ENCODE peak calls at places on chromosomes 7 and 10, in ten cellular contexts. M is NCI-H460; N is CD4-positive, CD25-positive, alpha-beta regulatory T cell; L is stimulated activated CD4-positive, alpha-beta T cell treated with anti-CD3 and anti-CD28 coated beads, Interleukin-1b, Interleukin-23, amount 100 ng/mL, for 4 hours; F is astrocyte of the hippocampus; B is HT1080; Z is Caco-2; H is progenitor cell of endocrine pancreas; D is ELR; V is cardiac muscle cell. X is an unnamed sample.

GRCh38 chr10:104038537-104038936 is 47.1 kb downstream of the COL17A1 start:
- DNase-seq in M (no peak), N (no peak), L (no peak), F (no peak), B (no peak), Z (no peak), H (no peak), D (no peak), V (no peak), X (no peak)

GRCh38 chr7:27184342-27185012 is 555 bp downstream of the HOXA11 start:
- DNase-seq in M (no peak), N (no peak), L (no peak), F (peak; percentile 45), B (no peak), Z (peak; percentile 47), H (no peak), D (peak; percentile 76), V (peak; percentile 55), X (peak; percentile 49)

GRCh38 chr7:25952277-25953057 is 199.5 kb upstream of the NFE2L3 start:
- DNase-seq in M (no peak), N (no peak), L (no peak), F (no peak), B (no peak), Z (no peak), H (peak; percentile 59), D (no peak), V (no peak), X (no peak)

GRCh38 chr10:129690248-129691070 is 223.4 kb downstream of the MGMT start:
- DNase-seq in M (no peak), N (no peak), L (no peak), F (peak; percentile 68), B (no peak), Z (no peak), H (no peak), D (no peak), V (no peak), X (no peak)

GRCh38 chr10:95873139-95873538 is 34.6 kb upstream of the CC2D2B start:
- DNase-seq in M (no peak), N (no peak), L (no peak), F (no peak), B (no peak), Z (no peak), H (no peak), D (no peak), V (no peak), X (no peak)

GRCh38 chr10:97273700-97274099 is 18.7 kb downstream of the ARHGAP19 start:
- DNase-seq in M (no peak), N (no peak), L (no peak), F (no peak), B (no peak), Z (no peak), H (no peak), D (no peak), V (no peak), X (no peak)

GRCh38 chr7:91609525-91609924 is 271.0 kb downstream of the MTERF1 start:
- DNase-seq in M (no peak), N (no peak), L (no peak), F (no peak), B (no peak), Z (no peak), H (no peak), D (no peak), V (no peak), X (no peak)

GRCh38 chr7:155871211-155871610 is 58.9 kb upstream of the SHH start:
- DNase-seq in M (no peak), N (no peak), L (no peak), F (no peak), B (no peak), Z (no peak), H (no peak), D (no peak), V (no peak), X (peak; percentile 8)

GRCh38 chr7:83468251-83468739 is 180.6 kb downstream of the SEMA3E start:
- DNase-seq in M (peak; percentile 95), N (no peak), L (no peak), F (peak; percentile 99), B (peak; percentile 99), Z (peak; percentile 60), H (no peak), D (peak; percentile 98), V (peak; percentile 74), X (peak; percentile 91)